ENCODE peak calls at places on chromosomes 11 and 22, in four cellular contexts. H is H9, O is H1, S is IMR-90. E is an unnamed sample.

GRCh38 chr11:70594031-70594430 is 195.7 kb downstream of the CTTN start:
- DNase-seq in H (no peak), O (no peak), S (no peak), E (no peak)

GRCh38 chr11:65590240-65590738 is 5.3 kb downstream of the KCNK7 start:
- DNase-seq in H (no peak), O (no peak), S (peak; percentile 62), E (no peak)

GRCh38 chr22:22802346-22802970 is 85.2 kb upstream of the IGLL5 start:
- DNase-seq in H (no peak), O (no peak), S (no peak), E (peak; percentile 26)

GRCh38 chr22:26057731-26058130 is 111.5 kb upstream of the SEZ6L start:
- DNase-seq in S (no peak), O (no peak), H (no peak), E (peak; percentile 11)

GRCh38 chr11:34909435-34909834 is 6.7 kb downstream of the APIP start:
- DNase-seq in H (no peak), O (no peak), S (no peak), E (no peak)

GRCh38 chr22:42258126-42258525 is 12.3 kb downstream of the TCF20 start:
- DNase-seq in H (no peak), O (no peak), S (no peak), E (peak; percentile 21)

GRCh38 chr11:73520358-73521061 is 77.4 kb downstream of the FAM168A start:
- DNase-seq in S (peak; percentile 22), O (no peak), H (no peak), E (no peak)

GRCh38 chr11:84686726-84687125 is 940.4 kb downstream of the DLG2 start:
- DNase-seq in S (no peak), H (no peak), O (no peak), E (peak; percentile 31)

GRCh38 chr11:1139441-1140066 is 18.2 kb upstream of the MUC5AC start:
- DNase-seq in S (peak; percentile 91), H (no peak), O (no peak), E (no peak)

GRCh38 chr22:22785316-22786065 is 102.1 kb upstream of the IGLL5 start:
- DNase-seq in S (no peak), H (no peak), O (no peak), E (no peak)

GRCh38 chr11:57482782-57483569 is 22.6 kb downstream of the RTN4RL2 start:
- DNase-seq in O (no peak), S (peak; percentile 21), H (peak; percentile 81), E (peak; percentile 69)

GRCh38 chr11:74282421-74282820 is 29.0 kb downstream of the P4HA3 start:
- DNase-seq in O (no peak), S (no peak), H (no peak), E (no peak)

GRCh38 chr22:33883561-33883960 is 36.7 kb downstream of the LARGE1 start:
- DNase-seq in S (no peak), O (no peak), H (no peak), E (peak; percentile 45)

GRCh38 chr11:30596832-30597231 is 10.7 kb upstream of the MPPED2 start:
- DNase-seq in S (no peak), H (no peak), O (no peak), E (no peak)

GRCh38 chr11:18173225-18173866 is 709 bp downstream of the MRGPRX4 start:
- DNase-seq in H (no peak), S (no peak), O (no peak), E (no peak)

GRCh38 chr11:2215230-2215560 is 43.6 kb upstream of the TH start:
- DNase-seq in O (no peak), H (no peak), S (no peak), E (peak; percentile 21)

GRCh38 chr11:65355013-65355775 is 643 bp downstream of the TIGD3 start:
- DNase-seq in O (no peak), H (peak; percentile 49), S (no peak), E (peak; percentile 13)

GRCh38 chr22:42001127-42001526 is 2.5 kb downstream of the WBP2NL start:
- DNase-seq in O (no peak), H (no peak), S (peak; percentile 56), E (no peak)

GRCh38 chr11:130478204-130478701 is 29.8 kb downstream of the ADAMTS15 start:
- DNase-seq in S (peak; percentile 95), O (no peak), H (no peak), E (peak; percentile 67)

GRCh38 chr11:120339394-120339890 is 3.2 kb downstream of the ARHGEF12 start:
- DNase-seq in O (no peak), H (no peak), S (peak; percentile 43), E (peak; percentile 40)

GRCh38 chr22:49017769-49018330 is 809.8 kb downstream of the BRD1 start:
- DNase-seq in H (peak; percentile 30), O (no peak), S (no peak), E (no peak)

DNA sequence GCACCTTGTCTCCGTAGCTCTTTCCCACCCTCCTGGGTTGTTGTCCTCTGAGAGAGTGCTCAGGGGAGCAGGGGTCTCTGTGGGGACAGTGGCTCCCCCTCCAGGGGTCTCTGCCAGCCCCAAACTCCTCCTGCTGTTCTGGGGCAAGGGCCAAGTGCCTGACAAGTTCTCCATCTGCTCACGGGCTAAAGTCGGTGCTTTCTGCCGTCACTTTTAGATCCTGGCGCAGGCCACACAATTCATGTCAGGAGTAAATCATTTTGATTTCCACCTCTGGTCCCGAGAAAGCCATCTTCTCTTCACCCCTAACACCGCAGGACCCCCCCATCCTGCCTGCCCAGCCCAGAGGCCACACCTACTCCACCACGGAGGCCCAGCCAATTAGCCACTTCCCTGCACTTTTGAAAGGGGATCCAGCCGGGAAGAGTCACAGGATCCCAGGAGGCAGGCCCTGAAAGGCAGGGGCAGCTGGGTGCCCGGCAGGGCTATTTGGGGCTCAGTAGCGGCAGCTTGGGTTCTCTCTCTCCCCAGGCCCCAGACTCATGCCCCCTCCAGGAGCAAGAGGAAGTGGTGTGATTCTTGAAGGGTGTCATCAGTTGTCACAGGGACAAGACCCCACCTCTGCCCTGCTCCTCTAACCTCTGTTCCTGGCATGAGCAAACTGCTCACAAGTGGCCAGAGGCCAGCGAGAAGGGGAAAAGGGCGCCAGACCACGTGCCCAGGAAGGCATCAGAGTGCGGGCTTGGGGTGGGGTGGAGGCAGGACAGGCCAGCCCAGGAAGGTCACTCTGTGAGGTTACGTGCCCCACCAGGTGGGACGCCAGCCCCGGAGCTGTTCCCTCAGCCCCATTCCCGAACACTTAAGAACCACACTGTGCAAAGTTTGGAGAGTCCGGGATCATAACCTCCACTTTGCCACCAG is 1.3 kb downstream of the MACROD1 start:
- DNase-seq in H (peak; percentile 57), S (no peak), O (no peak), E (peak; percentile 33)
- H2BK15ac ChIP-seq in H (no peak overlapping the region), S (no peak overlapping the region), O (peak overlapping the region; percentile 97), E (no peak overlapping the region)

GRCh38 chr11:75463106-75463774 is 30.2 kb upstream of the KLHL35 start:
- DNase-seq in S (no peak), O (no peak), H (no peak), E (peak; percentile 77)
- H2BK15ac ChIP-seq in S (no peak overlapping the region), O (peak overlapping the region; percentile 73), H (no peak overlapping the region), E (no peak overlapping the region)

GRCh38 chr11:66727883-66728759 is 895 bp downstream of the SPTBN2 start:
- DNase-seq in O (no peak), S (no peak), H (no peak), E (peak; percentile 31)
- H2BK15ac ChIP-seq in O (peak overlapping the region; percentile 98), S (no peak overlapping the region), H (no peak overlapping the region), E (no peak overlapping the region)

DNA sequence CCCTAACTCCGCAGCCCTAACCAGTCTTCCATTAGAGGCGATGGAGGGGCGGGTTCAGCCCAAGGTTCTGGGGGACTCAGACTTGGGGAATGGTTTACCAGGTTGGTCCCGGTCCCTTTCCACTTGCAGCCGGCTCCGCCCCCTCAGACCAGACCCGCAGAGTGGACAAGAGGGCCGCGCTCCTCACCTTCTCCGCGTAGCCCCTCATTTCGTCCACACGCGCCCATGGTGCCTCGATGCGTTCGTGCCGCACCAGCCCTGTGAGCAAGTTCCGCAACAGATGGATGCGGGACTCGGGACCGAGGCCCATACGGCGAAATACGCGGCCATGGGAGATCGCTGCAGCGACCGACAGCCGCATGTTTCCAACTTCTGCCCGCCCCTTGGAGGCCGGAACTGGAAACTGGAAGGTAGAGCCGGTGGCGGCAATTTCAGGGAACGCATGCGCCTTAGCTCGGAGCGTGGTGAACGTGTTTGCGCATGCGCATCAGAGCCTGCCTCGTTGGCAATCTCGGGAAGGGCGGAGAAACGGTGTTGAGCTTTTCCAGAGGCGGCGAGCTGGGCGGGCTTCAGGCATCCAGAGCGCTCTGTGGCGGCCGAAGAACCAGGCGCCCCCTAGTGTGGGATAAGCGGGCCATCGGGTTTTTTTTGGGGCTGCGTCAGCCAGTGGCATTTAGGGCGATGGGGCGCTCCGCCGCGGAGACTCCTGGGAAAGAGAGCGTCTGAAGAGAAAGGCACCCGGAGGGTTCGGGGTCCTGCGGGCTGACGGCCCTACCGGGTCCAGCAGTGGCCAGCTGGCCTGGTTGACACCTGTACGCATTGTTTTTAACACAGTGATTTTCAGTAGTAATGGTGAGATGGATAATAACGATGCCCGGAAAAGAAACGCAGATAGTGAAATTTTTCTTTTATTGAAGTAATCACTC is at the start of gene MRPL17:
- DNase-seq in S (peak; percentile 98), O (peak; percentile 98), H (peak; percentile 99), E (peak; percentile 99)
- H2BK15ac ChIP-seq in S (peak within 1 kb of the TSS; percentile 74), O (peak within 1 kb of the TSS; percentile 24), H (no peak within 1 kb of the TSS), E (no peak within 1 kb of the TSS)

DNA sequence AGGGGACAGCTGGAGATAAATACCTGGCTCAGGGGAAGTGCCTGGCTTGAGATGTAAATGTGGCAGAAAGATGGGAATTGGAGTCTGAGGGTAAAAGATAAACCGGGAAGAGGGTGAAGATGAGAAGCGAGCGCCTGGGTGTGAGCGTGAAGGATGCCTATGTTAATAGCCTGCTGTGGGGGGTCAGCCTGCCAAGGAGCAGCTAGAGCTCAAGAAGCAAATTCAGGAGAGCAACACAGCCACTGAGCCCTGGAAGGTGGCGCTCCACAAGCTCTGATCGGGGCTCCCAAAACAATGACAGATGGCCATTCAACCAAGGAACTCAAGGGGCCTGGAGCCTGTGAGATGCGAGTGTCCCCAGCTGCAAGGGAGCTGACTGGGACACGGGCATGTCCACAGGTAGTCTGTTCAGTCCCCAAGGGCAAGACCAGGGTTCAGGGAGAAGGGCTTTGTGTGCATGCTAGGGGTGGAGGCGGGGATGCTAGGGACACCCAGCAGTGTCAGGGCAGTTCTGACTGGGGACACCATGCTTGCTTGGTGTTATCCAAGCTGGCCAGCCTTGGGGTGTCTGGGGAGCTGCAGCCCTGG is 2.8 kb downstream of the GSC2 start:
- DNase-seq in S (no peak), H (no peak), O (no peak), E (peak; percentile 49)
- H2BK15ac ChIP-seq in S (no peak overlapping the region), H (no peak overlapping the region), O (no peak overlapping the region), E (no peak overlapping the region)

DNA sequence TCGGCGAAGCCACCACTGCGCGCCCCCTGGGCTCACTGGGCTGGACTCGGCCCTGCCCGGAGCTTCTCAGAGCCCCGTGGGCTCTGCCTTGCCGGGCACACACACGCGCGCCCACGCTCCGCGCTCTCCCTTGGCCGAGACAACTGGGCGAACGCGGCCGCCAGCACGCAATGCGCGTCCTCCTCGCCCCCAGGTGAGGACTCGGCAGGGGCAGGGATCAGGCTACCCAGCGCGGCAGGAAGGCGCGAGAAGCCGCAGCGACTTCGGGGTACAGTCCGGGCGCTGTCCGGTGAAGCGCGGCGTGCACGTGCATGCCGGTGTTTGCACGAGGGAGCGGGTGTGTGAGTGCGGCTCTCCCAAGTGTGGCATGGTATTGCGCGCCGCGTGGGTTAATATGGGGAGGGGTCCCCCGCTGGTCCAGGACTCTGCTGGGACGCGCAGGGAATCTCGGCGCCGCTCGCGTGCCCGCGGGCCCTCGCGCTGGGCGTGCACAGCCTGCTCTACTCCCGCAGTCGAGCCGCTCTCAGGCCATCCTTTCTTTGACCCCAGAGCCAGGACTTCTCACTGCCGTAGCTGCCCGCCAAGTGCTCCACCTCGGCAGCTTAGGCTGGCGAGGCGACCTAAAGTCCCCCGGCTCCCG is 5.5 kb downstream of the WNT7B start:
- DNase-seq in O (no peak), H (no peak), S (no peak), E (no peak)
- H2BK15ac ChIP-seq in O (peak overlapping the region; percentile 46), H (no peak overlapping the region), S (no peak overlapping the region), E (no peak overlapping the region)